ENCODE peak calls at places on chromosomes 16 and 17, in four cellular contexts. One of them, this sample, is unnamed.

GRCh38 chr17:46809110-46809571 is 9.4 kb downstream of the WNT3 start:
- DNase-seq in A549: no peak
- DNase-seq in GM23248: no peak
- DNase-seq in HCT116: no peak
- DNase-seq in this sample: no peak

GRCh38 chr16:67210069-67210937 is 11.4 kb downstream of the ELMO3 start:
- DNase-seq in A549: no peak
- DNase-seq in GM23248: no peak
- DNase-seq in HCT116: no peak
- DNase-seq in this sample: no peak

GRCh38 chr16:25256821-25257503 is 683 bp downstream of the ZKSCAN2 start:
- DNase-seq in A549: peak
- DNase-seq in GM23248: peak
- DNase-seq in HCT116: no peak
- DNase-seq in this sample: peak

GRCh38 chr17:83055911-83056582 is 23.4 kb upstream of the METRNL start:
- DNase-seq in A549: peak
- DNase-seq in GM23248: peak
- DNase-seq in HCT116: no peak
- DNase-seq in this sample: peak

GRCh38 chr17:36851230-36851629 is 86.0 kb upstream of the LHX1 start:
- DNase-seq in A549: peak
- DNase-seq in GM23248: no peak
- DNase-seq in HCT116: no peak
- DNase-seq in this sample: peak

GRCh38 chr16:72066747-72067146 is 3.7 kb downstream of the HPR start:
- DNase-seq in A549: peak
- DNase-seq in GM23248: peak
- DNase-seq in HCT116: peak
- DNase-seq in this sample: peak

GRCh38 chr16:2096853-2097620 is 38.7 kb downstream of the PKD1 start:
- DNase-seq in A549: no peak
- DNase-seq in GM23248: no peak
- DNase-seq in HCT116: no peak
- DNase-seq in this sample: no peak

GRCh38 chr17:5464717-5465507 is 3.9 kb downstream of the DHX33 start:
- DNase-seq in A549: no peak
- DNase-seq in GM23248: no peak
- DNase-seq in HCT116: no peak
- DNase-seq in this sample: no peak

GRCh38 chr17:40479754-40480480 is 21.5 kb downstream of the TNS4 start:
- DNase-seq in A549: no peak
- DNase-seq in GM23248: no peak
- DNase-seq in HCT116: no peak
- DNase-seq in this sample: no peak

GRCh38 chr16:73616186-73616585 is 568.3 kb upstream of the ZFHX3 start:
- DNase-seq in A549: no peak
- DNase-seq in GM23248: no peak
- DNase-seq in HCT116: peak
- DNase-seq in this sample: no peak

GRCh38 chr16:88617268-88618031 is 20.9 kb upstream of the IL17C start:
- DNase-seq in A549: no peak
- DNase-seq in GM23248: no peak
- DNase-seq in HCT116: no peak
- DNase-seq in this sample: peak

GRCh38 chr16:67654069-67654911 is 5.8 kb downstream of the ACD start:
- DNase-seq in A549: no peak
- DNase-seq in GM23248: no peak
- DNase-seq in HCT116: no peak
- DNase-seq in this sample: no peak

GRCh38 chr17:8855477-8856204 is 11.8 kb downstream of the PIK3R6 start:
- DNase-seq in A549: no peak
- DNase-seq in GM23248: peak
- DNase-seq in HCT116: no peak
- DNase-seq in this sample: no peak

GRCh38 chr17:13413001-13413400 is 188.7 kb downstream of the HS3ST3A1 start:
- DNase-seq in A549: no peak
- DNase-seq in GM23248: peak
- DNase-seq in HCT116: no peak
- DNase-seq in this sample: no peak

GRCh38 chr16:57187508-57187854 is 1.4 kb downstream of the RSPRY1 start:
- DNase-seq in A549: peak
- DNase-seq in GM23248: no peak
- DNase-seq in HCT116: no peak
- DNase-seq in this sample: peak

GRCh38 chr17:59341922-59342321 is 10.5 kb downstream of the YPEL2 start:
- DNase-seq in A549: no peak
- DNase-seq in GM23248: no peak
- DNase-seq in HCT116: no peak
- DNase-seq in this sample: no peak

GRCh38 chr17:68909066-68909465 is 46.1 kb downstream of the ABCA8 start:
- DNase-seq in A549: peak
- DNase-seq in GM23248: peak
- DNase-seq in HCT116: peak
- DNase-seq in this sample: peak

GRCh38 chr17:76544123-76544915 is 4.5 kb downstream of the PRCD start:
- DNase-seq in A549: no peak
- DNase-seq in GM23248: no peak
- DNase-seq in HCT116: no peak
- DNase-seq in this sample: peak

GRCh38 chr17:73042225-73042624 is 50.3 kb downstream of the SLC39A11 start:
- DNase-seq in A549: no peak
- DNase-seq in GM23248: no peak
- DNase-seq in HCT116: no peak
- DNase-seq in this sample: no peak

GRCh38 chr16:50866806-50867205 is 124.9 kb downstream of the CYLD start:
- DNase-seq in A549: no peak
- DNase-seq in GM23248: no peak
- DNase-seq in HCT116: no peak
- DNase-seq in this sample: no peak

GRCh38 chr16:22053921-22054341 is 38.4 kb upstream of the VWA3A start:
- DNase-seq in A549: no peak
- DNase-seq in GM23248: no peak
- DNase-seq in HCT116: no peak
- DNase-seq in this sample: no peak

GRCh38 chr17:80105762-80106161 is 4.4 kb downstream of the GAA start:
- DNase-seq in A549: no peak
- DNase-seq in GM23248: no peak
- DNase-seq in HCT116: no peak
- DNase-seq in this sample: no peak

DNA sequence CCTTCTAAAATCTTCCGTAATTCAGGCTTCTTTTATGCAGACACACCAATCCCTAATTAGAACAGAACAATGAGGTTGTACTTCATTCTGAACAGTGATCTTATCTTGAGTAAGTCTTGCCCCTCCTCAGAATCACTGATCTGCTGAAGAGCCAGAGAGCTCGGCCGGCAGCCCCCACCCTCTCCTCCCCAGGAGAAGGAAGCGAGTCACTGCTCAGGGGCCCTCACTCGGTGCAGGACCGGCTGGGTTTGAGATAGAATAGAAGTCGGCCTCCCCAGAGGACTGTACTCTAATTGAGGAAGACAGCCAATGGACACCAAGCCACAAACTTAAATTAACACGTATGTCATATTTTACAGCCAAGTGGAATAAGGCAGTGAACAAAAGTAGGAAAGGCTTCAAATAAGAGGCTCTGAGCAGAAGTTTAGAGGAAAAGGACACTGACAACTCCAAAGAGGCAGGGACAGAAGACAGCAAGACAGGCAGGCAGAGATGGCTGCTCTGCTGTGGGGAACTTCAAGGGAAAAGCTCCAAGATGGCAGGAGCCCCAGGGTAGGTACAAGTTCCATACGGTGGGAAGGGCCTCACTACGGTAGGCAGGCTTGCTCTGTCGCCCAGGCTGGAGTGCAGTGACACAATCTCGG is 18.6 kb downstream of the CREBBP start:
- DNase-seq in A549: no peak
- DNase-seq in GM23248: peak
- DNase-seq in HCT116: no peak
- DNase-seq in this sample: no peak
- H3K4me2 ChIP-seq in A549: no peak
- H3K4me2 ChIP-seq in GM23248: peak
- H3K4me2 ChIP-seq in HCT116: no peak
- H3K4me2 ChIP-seq in this sample: peak

GRCh38 chr17:28735242-28735722 is 6.7 kb downstream of the NEK8 start:
- DNase-seq in A549: no peak
- DNase-seq in GM23248: no peak
- DNase-seq in HCT116: no peak
- DNase-seq in this sample: no peak
- H3K4me2 ChIP-seq in A549: peak
- H3K4me2 ChIP-seq in GM23248: no peak
- H3K4me2 ChIP-seq in HCT116: peak
- H3K4me2 ChIP-seq in this sample: no peak

DNA sequence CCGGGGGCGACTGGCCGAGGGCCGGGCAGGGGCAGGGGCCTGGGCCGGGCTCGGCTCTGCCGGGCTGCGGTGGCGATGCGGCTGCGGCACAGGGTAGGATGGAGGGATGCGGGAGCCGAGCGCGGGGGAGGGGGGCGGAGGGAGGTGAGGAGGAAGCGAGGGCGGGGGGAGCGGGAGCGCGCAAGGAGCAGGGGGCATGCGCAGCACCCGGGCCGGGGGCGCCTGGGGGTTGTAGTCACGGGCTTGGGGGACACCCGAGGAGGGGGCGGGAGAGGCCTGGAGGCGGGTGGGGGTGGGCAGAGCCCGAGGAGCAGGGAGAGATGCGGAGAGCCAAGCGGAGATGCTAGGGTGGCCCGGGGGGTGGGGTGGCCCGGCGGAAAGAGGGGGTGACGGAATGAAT is at the start of gene STX1B:
- DNase-seq in A549: no peak
- DNase-seq in GM23248: peak
- DNase-seq in HCT116: no peak
- DNase-seq in this sample: peak
- H3K4me2 ChIP-seq in A549: peak
- H3K4me2 ChIP-seq in GM23248: peak
- H3K4me2 ChIP-seq in HCT116: no peak
- H3K4me2 ChIP-seq in this sample: peak

GRCh38 chr17:79024901-79025737 is 1.1 kb downstream of the C1QTNF1 start:
- DNase-seq in A549: no peak
- DNase-seq in GM23248: peak
- DNase-seq in HCT116: no peak
- DNase-seq in this sample: no peak
- H3K4me2 ChIP-seq in A549: peak
- H3K4me2 ChIP-seq in GM23248: peak
- H3K4me2 ChIP-seq in HCT116: peak
- H3K4me2 ChIP-seq in this sample: peak

GRCh38 chr17:6930754-6931153 is 65.1 kb upstream of the ALOX12 start:
- DNase-seq in A549: no peak
- DNase-seq in GM23248: no peak
- DNase-seq in HCT116: no peak
- DNase-seq in this sample: no peak
- H3K4me2 ChIP-seq in A549: no peak
- H3K4me2 ChIP-seq in GM23248: no peak
- H3K4me2 ChIP-seq in HCT116: no peak
- H3K4me2 ChIP-seq in this sample: no peak

DNA sequence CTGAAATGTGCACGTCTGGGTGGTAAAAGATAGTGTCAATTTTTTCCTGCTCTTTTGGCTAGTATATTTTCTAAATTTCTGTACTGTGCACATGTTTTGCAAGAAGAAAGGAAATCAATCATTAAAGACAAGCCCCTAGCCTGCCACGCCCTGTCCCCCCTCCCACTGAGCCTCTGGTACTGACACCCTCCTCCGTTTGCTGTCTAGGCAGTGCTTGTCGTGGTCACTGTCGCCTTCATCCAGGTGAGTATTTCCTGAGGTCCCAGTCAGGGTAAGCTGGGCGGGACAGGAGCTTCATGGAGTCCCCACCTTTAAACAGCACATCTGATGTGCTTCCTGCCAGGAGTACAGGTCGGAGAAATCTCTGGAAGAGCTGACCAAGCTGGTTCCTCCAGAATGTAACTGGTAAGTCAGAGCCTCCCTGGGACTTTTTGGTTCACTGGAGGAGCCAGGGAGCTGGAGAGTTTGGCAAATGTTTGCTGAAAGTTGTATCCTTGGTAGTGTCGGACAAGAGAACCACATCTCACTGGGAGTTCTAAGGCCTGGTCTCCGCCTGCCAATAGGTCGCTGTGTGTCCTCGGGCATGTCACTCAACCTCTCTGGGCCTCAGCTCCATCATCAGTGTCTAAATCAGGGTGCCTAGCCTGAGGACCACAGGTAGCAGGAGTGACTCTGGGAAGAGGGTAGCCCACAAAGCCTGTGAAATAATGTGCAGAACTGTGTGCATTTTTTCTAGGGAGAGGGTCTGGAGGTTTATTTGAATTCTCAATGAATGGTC is 42.2 kb downstream of the ATP2C2 start:
- DNase-seq in A549: no peak
- DNase-seq in GM23248: no peak
- DNase-seq in HCT116: no peak
- DNase-seq in this sample: no peak
- H3K4me2 ChIP-seq in A549: no peak
- H3K4me2 ChIP-seq in GM23248: no peak
- H3K4me2 ChIP-seq in HCT116: no peak
- H3K4me2 ChIP-seq in this sample: no peak

GRCh38 chr16:85642762-85643281 is 29.7 kb downstream of the GSE1 start:
- DNase-seq in A549: no peak
- DNase-seq in GM23248: no peak
- DNase-seq in HCT116: no peak
- DNase-seq in this sample: no peak
- H3K4me2 ChIP-seq in A549: no peak
- H3K4me2 ChIP-seq in GM23248: no peak
- H3K4me2 ChIP-seq in HCT116: no peak
- H3K4me2 ChIP-seq in this sample: no peak

DNA sequence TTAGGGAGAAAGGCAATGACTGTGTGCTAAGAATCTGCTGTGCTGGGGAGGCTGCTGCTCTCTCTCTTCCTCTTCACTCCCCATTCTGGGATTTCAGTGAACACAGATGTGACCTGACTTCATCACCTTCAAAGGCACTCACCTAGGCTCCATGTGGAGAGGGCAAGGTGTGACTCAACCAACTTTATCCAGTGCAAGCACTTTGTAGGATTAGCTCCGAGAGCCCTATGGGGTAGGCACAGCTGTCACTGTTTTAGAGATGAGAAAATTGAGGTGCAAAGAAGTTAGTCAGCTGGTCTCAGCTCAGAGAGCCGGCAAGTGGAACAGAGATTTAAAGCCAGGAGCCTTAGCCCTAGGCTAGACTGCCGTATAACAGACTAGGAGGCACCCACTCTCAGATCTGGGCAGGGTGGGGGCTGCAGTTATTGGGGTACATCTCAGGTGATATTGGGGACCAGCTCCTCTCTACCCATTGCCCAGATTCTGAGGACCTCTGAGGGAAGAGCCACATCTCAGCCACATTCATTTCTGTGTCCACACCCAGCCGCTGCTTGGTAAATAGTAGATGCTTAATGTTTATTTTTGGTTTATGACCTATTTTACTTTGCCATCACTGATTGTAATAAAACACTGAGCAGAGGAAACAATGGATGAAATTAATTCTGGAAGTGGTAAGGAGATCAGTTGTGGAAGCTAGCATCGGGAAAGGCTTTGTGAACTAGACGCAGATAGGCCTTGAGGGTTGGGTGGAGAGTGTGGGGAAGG is 138.8 kb downstream of the CCDC182 start:
- DNase-seq in A549: no peak
- DNase-seq in GM23248: no peak
- DNase-seq in HCT116: no peak
- DNase-seq in this sample: no peak
- H3K4me2 ChIP-seq in A549: no peak
- H3K4me2 ChIP-seq in GM23248: no peak
- H3K4me2 ChIP-seq in HCT116: no peak
- H3K4me2 ChIP-seq in this sample: no peak

This sample was measured in hepatocyte.